ENCODE peak calls at places on chromosomes 13 and 19, in nine cellular contexts. K is GM23248, N is HCT116, L is hepatocyte, Z is neural progenitor cell, A is GM23338, S is OCI-LY7, X is SK-N-SH, H is MM.1S. I is an unnamed sample.

GRCh38 chr19:10815969-10816635 is 19.9 kb downstream of the TMED1 start:
- DNase-seq in Z (no peak), K (peak; percentile 87), L (peak; percentile 5), S (no peak), N (no peak), X (no peak), A (peak; percentile 13), H (no peak), I (no peak)

GRCh38 chr19:57803265-57803593 is 11.5 kb downstream of the ZNF552 start:
- DNase-seq in A (peak; percentile 70), L (no peak), K (no peak), H (no peak), X (no peak), S (no peak), Z (no peak), N (no peak), I (no peak)

GRCh38 chr13:40389081-40389641 is 277.3 kb downstream of the FOXO1 start:
- DNase-seq in A (no peak), H (peak; percentile 27), N (no peak), K (no peak), S (peak; percentile 54), L (no peak), Z (no peak), X (no peak), I (no peak)

GRCh38 chr19:5782322-5782721 is 2.2 kb downstream of the PRR22 start:
- DNase-seq in S (no peak), X (no peak), K (no peak), Z (no peak), N (no peak), A (no peak), H (no peak), L (no peak), I (no peak)

GRCh38 chr13:105346141-105346766 is 1189.2 kb downstream of the EFNB2 start:
- DNase-seq in N (peak; percentile 26), A (no peak), X (no peak), Z (no peak), H (no peak), K (peak; percentile 6), S (no peak), L (peak; percentile 46), I (peak; percentile 70)

GRCh38 chr19:7505288-7505681 is 10.6 kb upstream of the ZNF358 start:
- DNase-seq in Z (no peak), L (no peak), K (no peak), H (peak; percentile 39), N (no peak), A (peak; percentile 56), S (no peak), X (no peak), I (peak; percentile 46)

GRCh38 chr13:30819136-30819875 is 84.0 kb downstream of the ALOX5AP start:
- DNase-seq in K (peak; percentile 73), Z (no peak), A (no peak), N (no peak), L (peak; percentile 46), X (no peak), H (no peak), S (no peak), I (no peak)

GRCh38 chr13:59201836-59202235 is 961.9 kb downstream of the DIAPH3 start:
- DNase-seq in A (no peak), H (no peak), Z (no peak), X (no peak), K (no peak), S (no peak), N (no peak), L (no peak), I (no peak)

DNA sequence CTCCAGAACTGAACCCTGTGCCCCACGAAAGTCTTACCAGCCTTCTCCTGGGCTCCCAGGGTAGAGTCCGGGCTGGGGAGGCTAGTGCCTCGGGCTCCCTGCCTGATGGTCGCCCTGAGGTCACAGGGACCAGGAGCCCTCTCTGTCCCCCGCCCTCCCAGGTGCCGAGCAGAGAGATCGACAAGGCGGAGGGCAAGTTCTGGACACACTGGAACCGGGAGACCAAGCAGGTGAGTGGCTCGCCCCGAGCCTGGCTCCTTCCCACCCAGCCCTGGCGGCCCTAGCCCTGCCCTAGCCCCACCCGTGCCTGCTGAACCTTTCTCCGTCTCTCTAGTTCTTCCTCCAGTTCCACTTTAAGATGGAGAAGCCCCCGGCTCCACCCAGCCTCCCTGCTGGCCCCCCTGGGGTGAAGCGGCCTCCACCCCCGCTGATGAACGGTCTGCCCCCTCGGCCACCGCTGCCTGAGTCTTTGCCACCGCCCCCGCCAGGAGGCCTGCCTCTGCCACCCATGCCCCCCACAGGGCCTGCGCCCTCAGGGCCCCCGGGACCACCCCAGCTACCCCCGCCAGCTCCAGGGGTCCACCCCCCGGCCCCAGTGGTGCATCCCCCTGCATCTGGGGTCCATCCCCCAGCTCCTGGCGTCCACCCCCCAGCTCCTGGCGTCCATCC is 1.6 kb upstream of the AMH start:
- DNase-seq in L (no peak), A (no peak), X (peak; percentile 30), N (no peak), K (no peak), S (no peak), H (no peak), Z (no peak), I (no peak)
- TF ChIP-seq EZH2phosphoT487 in L (no peak), A (no peak), X (no peak), N (no peak), K (no peak), S (no peak), H (no peak), Z (no peak), I (no peak)

GRCh38 chr19:49954092-49954825 is 6.7 kb downstream of the SIGLEC11 start:
- DNase-seq in Z (no peak), L (no peak), K (peak; percentile 27), A (peak; percentile 26), H (no peak), X (no peak), N (no peak), S (no peak), I (no peak)

GRCh38 chr19:49957262-49957915 is 3.6 kb downstream of the SIGLEC11 start:
- DNase-seq in K (no peak), N (no peak), H (no peak), Z (no peak), A (no peak), S (no peak), X (no peak), L (no peak), I (no peak)

GRCh38 chr19:49953376-49953775 is 7.6 kb downstream of the SIGLEC11 start:
- DNase-seq in S (no peak), L (no peak), H (no peak), K (no peak), A (no peak), N (no peak), X (no peak), Z (no peak), I (no peak)

GRCh38 chr19:49954933-49955332 is 6.0 kb downstream of the SIGLEC11 start:
- DNase-seq in A (no peak), N (no peak), L (no peak), Z (no peak), S (no peak), X (no peak), K (no peak), H (no peak), I (no peak)

DNA sequence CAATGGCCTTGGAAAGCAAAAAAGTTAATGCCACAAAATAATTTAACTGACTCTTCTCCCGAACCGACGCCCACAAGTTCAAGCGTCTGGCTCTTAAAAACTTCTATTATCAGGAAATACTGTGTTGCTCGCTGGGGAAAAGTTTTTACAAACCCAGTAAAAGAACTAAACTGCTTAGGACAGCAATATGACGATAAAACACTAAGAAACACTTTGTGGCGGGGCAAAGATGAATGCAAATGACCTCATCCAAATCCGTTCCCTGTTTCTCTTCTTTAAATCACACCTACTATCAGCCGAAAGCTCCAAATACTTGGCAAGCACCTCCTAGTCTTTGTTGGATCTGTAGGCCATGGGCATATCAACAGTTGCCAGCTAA is 4.9 kb downstream of the SIGLEC11 start:
- DNase-seq in N (no peak), S (no peak), Z (no peak), A (no peak), K (no peak), X (no peak), H (no peak), L (no peak), I (no peak)
- H3K4me1 ChIP-seq in N (no peaks in the 10 kb centered on the region), S (peaks cover 9% of the 10 kb centered on the region), Z (no peaks in the 10 kb centered on the region), A (peaks cover 39% of the 10 kb centered on the region), K (no peaks in the 10 kb centered on the region), X (no peaks in the 10 kb centered on the region), H (peaks cover 6% of the 10 kb centered on the region), L (peaks cover 37% of the 10 kb centered on the region), I (no peaks in the 10 kb centered on the region)

GRCh38 chr13:35720290-35720689 is 243.8 kb upstream of the MAB21L1 start:
- DNase-seq in Z (no peak), K (no peak), S (no peak), L (no peak), A (no peak), H (no peak), N (no peak), X (no peak), I (peak; percentile 57)

GRCh38 chr13:35723061-35723461 is 246.6 kb upstream of the MAB21L1 start:
- DNase-seq in H (no peak), L (no peak), A (no peak), K (peak; percentile 48), S (no peak), Z (no peak), X (no peak), N (no peak), I (no peak)

GRCh38 chr13:35718084-35718483 is 241.6 kb upstream of the MAB21L1 start:
- DNase-seq in N (no peak), Z (no peak), K (no peak), S (no peak), X (no peak), L (no peak), H (no peak), A (no peak), I (no peak)

GRCh38 chr13:35722438-35723060 is 246.1 kb upstream of the MAB21L1 start:
- DNase-seq in A (no peak), N (no peak), S (no peak), X (no peak), H (no peak), Z (no peak), L (no peak), K (no peak), I (no peak)

GRCh38 chr13:35720690-35721554 is 244.4 kb upstream of the MAB21L1 start:
- DNase-seq in L (peak; percentile 78), X (peak; percentile 89), S (peak; percentile 33), A (peak; percentile 84), H (no peak), K (peak; percentile 75), Z (peak; percentile 80), N (peak; percentile 13), I (peak; percentile 70)
- TF ChIP-seq EZH2phosphoT487 in L (no peak), X (no peak), S (no peak), A (no peak), H (no peak), K (no peak), Z (no peak), N (no peak), I (no peak)

DNA sequence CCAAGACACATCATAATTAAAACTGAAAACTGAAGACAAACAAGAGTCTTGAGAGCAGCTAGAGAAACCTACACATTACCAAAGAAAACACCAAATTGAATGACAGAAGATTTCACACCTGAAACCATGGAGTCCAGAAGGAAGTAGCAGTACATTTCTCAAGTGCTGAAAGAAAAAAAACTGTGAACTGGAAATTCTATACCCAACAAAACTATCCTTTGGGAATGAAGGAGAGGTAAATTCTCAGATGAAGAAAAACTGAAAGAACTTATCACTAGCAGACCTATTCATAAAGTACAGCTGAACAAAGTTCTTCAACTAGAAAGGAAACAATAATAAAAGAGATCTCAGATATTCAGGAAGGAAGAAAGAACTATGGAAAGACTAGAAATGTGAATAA is 198.7 kb upstream of the ZNF507 start:
- DNase-seq in L (no peak), S (no peak), X (no peak), K (no peak), H (no peak), A (no peak), Z (no peak), N (no peak), I (no peak)
- H3K4me1 ChIP-seq in L (no peaks in the 10 kb centered on the region), S (no peaks in the 10 kb centered on the region), X (no peaks in the 10 kb centered on the region), K (no peaks in the 10 kb centered on the region), H (no peaks in the 10 kb centered on the region), A (no peaks in the 10 kb centered on the region), Z (no peaks in the 10 kb centered on the region), N (no peaks in the 10 kb centered on the region), I (no peaks in the 10 kb centered on the region)

GRCh38 chr19:35944553-35944952 is 8.4 kb downstream of the LRFN3 start:
- DNase-seq in Z (no peak), N (no peak), A (no peak), L (no peak), S (no peak), K (no peak), X (no peak), H (no peak), I (no peak)
- TF ChIP-seq EZH2phosphoT487 in Z (no peak), N (no peak), A (no peak), L (no peak), S (no peak), K (no peak), X (no peak), H (no peak), I (no peak)

I was measured in PC-3.